ENCODE peak calls at places on chromosomes 12 and 14, in six cellular contexts. One of them, this sample, is unnamed.

GRCh38 chr12:10121278-10121677 is 8.7 kb downstream of the CLEC7A start:
- DNase-seq in PC-3: no peak
- DNase-seq in neuronal stem cell: no peak
- DNase-seq in spleen: no peak
- DNase-seq in WERI-Rb-1: no peak
- DNase-seq in lower lobe of right lung: no peak
- DNase-seq in this sample: no peak

GRCh38 chr12:131831635-131832041 is 3.4 kb downstream of the MMP17 start:
- DNase-seq in neuronal stem cell: no peak
- DNase-seq in WERI-Rb-1: peak
- DNase-seq in lower lobe of right lung: no peak
- DNase-seq in PC-3: peak
- DNase-seq in spleen: no peak
- DNase-seq in this sample: no peak

GRCh38 chr12:97464241-97465011 is 1.8 kb downstream of the RMST start:
- DNase-seq in spleen: no peak
- DNase-seq in WERI-Rb-1: no peak
- DNase-seq in PC-3: no peak
- DNase-seq in lower lobe of right lung: no peak
- DNase-seq in neuronal stem cell: peak
- DNase-seq in this sample: no peak

GRCh38 chr12:102232446-102232845 is 34.8 kb upstream of the PMCH start:
- DNase-seq in spleen: no peak
- DNase-seq in neuronal stem cell: no peak
- DNase-seq in lower lobe of right lung: no peak
- DNase-seq in PC-3: no peak
- DNase-seq in WERI-Rb-1: no peak
- DNase-seq in this sample: no peak

GRCh38 chr12:43937947-43938346 is 102.1 kb downstream of the TMEM117 start:
- DNase-seq in spleen: no peak
- DNase-seq in lower lobe of right lung: no peak
- DNase-seq in PC-3: peak
- DNase-seq in WERI-Rb-1: peak
- DNase-seq in neuronal stem cell: no peak
- DNase-seq in this sample: no peak

GRCh38 chr14:59265808-59266207 is 77.3 kb downstream of the DAAM1 start:
- DNase-seq in lower lobe of right lung: no peak
- DNase-seq in PC-3: peak
- DNase-seq in neuronal stem cell: no peak
- DNase-seq in WERI-Rb-1: no peak
- DNase-seq in spleen: no peak
- DNase-seq in this sample: peak

GRCh38 chr12:120470150-120470817 is 736 bp upstream of the SRSF9 start:
- DNase-seq in lower lobe of right lung: no peak
- DNase-seq in spleen: peak
- DNase-seq in PC-3: peak
- DNase-seq in WERI-Rb-1: no peak
- DNase-seq in neuronal stem cell: peak
- DNase-seq in this sample: no peak

GRCh38 chr14:95299271-95299670 is 20.4 kb downstream of the CLMN start:
- DNase-seq in spleen: no peak
- DNase-seq in PC-3: no peak
- DNase-seq in lower lobe of right lung: no peak
- DNase-seq in WERI-Rb-1: no peak
- DNase-seq in neuronal stem cell: no peak
- DNase-seq in this sample: no peak

GRCh38 chr12:95231190-95231589 is 13.6 kb downstream of the VEZT start:
- DNase-seq in lower lobe of right lung: no peak
- DNase-seq in neuronal stem cell: no peak
- DNase-seq in PC-3: peak
- DNase-seq in WERI-Rb-1: no peak
- DNase-seq in spleen: no peak
- DNase-seq in this sample: no peak

GRCh38 chr12:130465626-130466025 is 127.9 kb downstream of the PIWIL1 start:
- DNase-seq in PC-3: no peak
- DNase-seq in spleen: no peak
- DNase-seq in neuronal stem cell: no peak
- DNase-seq in WERI-Rb-1: no peak
- DNase-seq in lower lobe of right lung: no peak
- DNase-seq in this sample: no peak

GRCh38 chr14:23153891-23154796 is 29.3 kb downstream of the SLC7A8 start:
- DNase-seq in lower lobe of right lung: peak
- DNase-seq in neuronal stem cell: no peak
- DNase-seq in PC-3: no peak
- DNase-seq in WERI-Rb-1: peak
- DNase-seq in spleen: peak
- DNase-seq in this sample: peak

GRCh38 chr12:70028515-70028914 is 203.5 kb downstream of the MYRFL start:
- DNase-seq in neuronal stem cell: no peak
- DNase-seq in WERI-Rb-1: no peak
- DNase-seq in lower lobe of right lung: no peak
- DNase-seq in spleen: no peak
- DNase-seq in PC-3: no peak
- DNase-seq in this sample: no peak

GRCh38 chr12:981176-981828 is 9.7 kb upstream of the ERC1 start:
- DNase-seq in WERI-Rb-1: no peak
- DNase-seq in lower lobe of right lung: no peak
- DNase-seq in PC-3: peak
- DNase-seq in neuronal stem cell: no peak
- DNase-seq in spleen: no peak
- DNase-seq in this sample: peak

GRCh38 chr14:100070310-100070709 is 5.1 kb downstream of the EVL start:
- DNase-seq in spleen: no peak
- DNase-seq in neuronal stem cell: no peak
- DNase-seq in lower lobe of right lung: no peak
- DNase-seq in PC-3: no peak
- DNase-seq in WERI-Rb-1: no peak
- DNase-seq in this sample: no peak

GRCh38 chr12:57889541-57889989 is 43.0 kb upstream of the CTDSP2 start:
- DNase-seq in WERI-Rb-1: no peak
- DNase-seq in spleen: no peak
- DNase-seq in PC-3: no peak
- DNase-seq in neuronal stem cell: no peak
- DNase-seq in lower lobe of right lung: no peak
- DNase-seq in this sample: no peak

GRCh38 chr12:126545411-126545810 is 1480.2 kb downstream of the AACS start:
- DNase-seq in WERI-Rb-1: no peak
- DNase-seq in neuronal stem cell: no peak
- DNase-seq in spleen: no peak
- DNase-seq in lower lobe of right lung: no peak
- DNase-seq in PC-3: peak
- DNase-seq in this sample: no peak

GRCh38 chr14:26163761-26164160 is 434.1 kb downstream of the NOVA1 start:
- DNase-seq in neuronal stem cell: no peak
- DNase-seq in PC-3: peak
- DNase-seq in WERI-Rb-1: peak
- DNase-seq in spleen: no peak
- DNase-seq in lower lobe of right lung: no peak
- DNase-seq in this sample: peak

GRCh38 chr14:58287607-58288042 is 10.7 kb upstream of the ARID4A start:
- DNase-seq in PC-3: no peak
- DNase-seq in WERI-Rb-1: no peak
- DNase-seq in lower lobe of right lung: no peak
- DNase-seq in spleen: no peak
- DNase-seq in neuronal stem cell: no peak
- DNase-seq in this sample: no peak

GRCh38 chr14:96235426-96235825 is 20.6 kb upstream of the BDKRB1 start:
- DNase-seq in neuronal stem cell: no peak
- DNase-seq in PC-3: no peak
- DNase-seq in spleen: peak
- DNase-seq in WERI-Rb-1: no peak
- DNase-seq in lower lobe of right lung: no peak
- DNase-seq in this sample: no peak

GRCh38 chr12:128245106-128245505 is 21.9 kb upstream of the TMEM132C start:
- DNase-seq in neuronal stem cell: no peak
- DNase-seq in spleen: no peak
- DNase-seq in lower lobe of right lung: no peak
- DNase-seq in WERI-Rb-1: peak
- DNase-seq in PC-3: no peak
- DNase-seq in this sample: no peak

GRCh38 chr12:48053883-48054282 is 49.6 kb upstream of the COL2A1 start:
- DNase-seq in lower lobe of right lung: no peak
- DNase-seq in spleen: no peak
- DNase-seq in WERI-Rb-1: no peak
- DNase-seq in PC-3: no peak
- DNase-seq in neuronal stem cell: no peak
- DNase-seq in this sample: no peak

GRCh38 chr14:89429206-89430091 is 12.4 kb upstream of the FOXN3 start:
- DNase-seq in PC-3: no peak
- DNase-seq in spleen: no peak
- DNase-seq in WERI-Rb-1: no peak
- DNase-seq in neuronal stem cell: no peak
- DNase-seq in lower lobe of right lung: no peak
- DNase-seq in this sample: no peak
- H3K27ac ChIP-seq in PC-3: no peak
- H3K27ac ChIP-seq in spleen: peak
- H3K27ac ChIP-seq in WERI-Rb-1: peak
- H3K27ac ChIP-seq in neuronal stem cell: no peak
- H3K27ac ChIP-seq in lower lobe of right lung: peak
- H3K27ac ChIP-seq in this sample: peak

DNA sequence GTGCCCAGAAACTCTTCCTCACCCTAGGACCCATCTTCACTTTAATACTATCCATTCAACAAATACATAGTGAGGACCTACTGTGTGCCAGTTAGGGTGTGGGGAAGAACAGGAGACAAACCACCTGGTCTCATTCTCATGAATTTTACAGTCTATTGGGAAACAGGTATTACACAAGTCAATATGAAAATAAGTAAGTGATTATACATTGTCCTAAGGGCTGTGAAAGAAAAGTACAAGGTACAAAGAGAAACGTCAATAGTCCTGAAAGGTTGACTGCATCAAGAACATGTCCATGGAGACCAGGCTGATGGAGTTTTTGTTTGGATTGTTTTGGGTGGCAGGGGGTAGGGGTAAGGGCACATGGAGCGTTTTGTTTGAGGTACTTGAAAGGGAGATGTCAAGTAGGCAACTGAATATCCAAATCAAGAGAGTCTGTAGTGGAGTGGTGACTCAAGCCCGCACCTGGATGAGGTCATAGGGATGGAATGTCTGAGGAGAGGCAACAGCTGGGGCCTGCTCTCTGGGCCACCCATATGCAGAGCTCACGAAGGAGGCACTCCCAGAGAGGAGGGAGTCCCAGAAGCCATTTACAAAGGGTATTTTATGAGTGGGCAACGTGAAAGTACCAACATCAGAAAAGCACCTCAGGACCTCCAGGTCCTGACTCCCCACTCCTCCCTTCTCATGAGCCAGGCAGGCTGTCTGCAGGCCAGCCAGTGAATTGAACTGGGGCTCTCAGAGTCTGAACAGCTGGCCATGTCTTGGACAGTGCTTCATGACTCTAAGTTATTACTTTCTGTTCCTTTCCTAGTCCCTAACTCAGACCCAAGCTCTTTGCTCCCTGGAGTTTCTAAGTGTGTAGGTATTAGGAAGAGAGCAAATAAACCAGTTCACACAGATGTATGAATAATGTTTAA is 272.0 kb downstream of the ZFP36L1 start:
- DNase-seq in PC-3: peak
- DNase-seq in spleen: no peak
- DNase-seq in lower lobe of right lung: peak
- DNase-seq in WERI-Rb-1: no peak
- DNase-seq in neuronal stem cell: no peak
- DNase-seq in this sample: peak
- H3K27ac ChIP-seq in PC-3: peak
- H3K27ac ChIP-seq in spleen: peak
- H3K27ac ChIP-seq in lower lobe of right lung: peak
- H3K27ac ChIP-seq in WERI-Rb-1: no peak
- H3K27ac ChIP-seq in neuronal stem cell: peak
- H3K27ac ChIP-seq in this sample: peak

DNA sequence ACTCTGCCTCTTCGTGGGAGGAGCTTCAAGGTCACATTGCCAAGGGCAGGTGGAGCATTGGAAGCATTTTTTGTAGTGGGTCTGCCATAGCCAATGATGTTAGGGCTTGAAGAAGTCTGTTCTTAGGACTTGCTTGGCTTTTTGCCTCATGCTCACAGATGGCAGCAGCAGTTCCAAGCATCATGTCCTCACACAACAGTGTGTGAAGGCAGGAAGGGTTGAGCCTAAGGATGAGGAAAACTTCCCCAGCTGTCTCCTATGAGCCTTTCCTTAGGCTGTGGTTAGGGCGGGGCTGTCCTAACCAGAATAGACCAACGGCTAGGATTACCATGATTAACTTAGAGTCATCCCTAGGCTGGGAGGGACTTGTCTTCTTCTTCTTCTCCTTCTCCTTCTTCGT is 76.2 kb upstream of the KCNA1 start:
- DNase-seq in WERI-Rb-1: no peak
- DNase-seq in PC-3: no peak
- DNase-seq in lower lobe of right lung: no peak
- DNase-seq in spleen: no peak
- DNase-seq in neuronal stem cell: no peak
- DNase-seq in this sample: no peak
- H3K27ac ChIP-seq in WERI-Rb-1: no peak
- H3K27ac ChIP-seq in PC-3: no peak
- H3K27ac ChIP-seq in lower lobe of right lung: no peak
- H3K27ac ChIP-seq in spleen: no peak
- H3K27ac ChIP-seq in neuronal stem cell: no peak
- H3K27ac ChIP-seq in this sample: no peak

GRCh38 chr12:51434305-51434704 is 9.7 kb downstream of the SLC4A8 start:
- DNase-seq in PC-3: no peak
- DNase-seq in spleen: no peak
- DNase-seq in lower lobe of right lung: no peak
- DNase-seq in neuronal stem cell: no peak
- DNase-seq in WERI-Rb-1: no peak
- DNase-seq in this sample: no peak
- H3K27ac ChIP-seq in PC-3: no peak
- H3K27ac ChIP-seq in spleen: no peak
- H3K27ac ChIP-seq in lower lobe of right lung: no peak
- H3K27ac ChIP-seq in neuronal stem cell: no peak
- H3K27ac ChIP-seq in WERI-Rb-1: no peak
- H3K27ac ChIP-seq in this sample: no peak

GRCh38 chr12:63900922-63901793 is 56.7 kb downstream of the SRGAP1 start:
- DNase-seq in spleen: no peak
- DNase-seq in neuronal stem cell: no peak
- DNase-seq in WERI-Rb-1: no peak
- DNase-seq in lower lobe of right lung: no peak
- DNase-seq in PC-3: peak
- DNase-seq in this sample: peak
- H3K27ac ChIP-seq in spleen: no peak
- H3K27ac ChIP-seq in neuronal stem cell: no peak
- H3K27ac ChIP-seq in WERI-Rb-1: no peak
- H3K27ac ChIP-seq in lower lobe of right lung: no peak
- H3K27ac ChIP-seq in PC-3: peak
- H3K27ac ChIP-seq in this sample: peak

DNA sequence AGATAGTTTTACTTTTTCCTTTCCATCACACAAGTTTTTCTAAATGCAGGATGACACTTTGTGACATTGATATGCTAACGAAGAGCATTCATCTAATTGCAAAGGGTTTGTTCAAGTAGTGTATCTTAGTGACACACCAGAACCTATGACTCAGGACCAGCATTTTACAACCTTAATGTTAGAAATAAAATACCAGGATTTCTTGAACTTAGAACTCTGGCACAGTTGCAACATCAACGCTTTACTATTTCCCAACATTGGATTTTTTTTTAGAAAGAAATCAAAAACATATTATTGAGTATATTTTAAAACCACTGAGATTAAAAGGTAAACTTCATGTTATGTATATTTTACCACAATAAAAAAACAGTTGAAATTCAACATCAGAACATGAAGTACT is 17.9 kb upstream of the PLEKHG6 start:
- DNase-seq in WERI-Rb-1: no peak
- DNase-seq in spleen: no peak
- DNase-seq in neuronal stem cell: no peak
- DNase-seq in lower lobe of right lung: no peak
- DNase-seq in PC-3: peak
- DNase-seq in this sample: no peak
- H3K27ac ChIP-seq in WERI-Rb-1: no peak
- H3K27ac ChIP-seq in spleen: no peak
- H3K27ac ChIP-seq in neuronal stem cell: no peak
- H3K27ac ChIP-seq in lower lobe of right lung: no peak
- H3K27ac ChIP-seq in PC-3: peak
- H3K27ac ChIP-seq in this sample: no peak

This sample was measured in epithelial cell of prostate.